ENCODE peak calls at places on chromosome 1, in five cellular contexts. One of them, this sample, is unnamed.

GRCh38 chr1:163824006-163824405 is 502.3 kb downstream of the NUF2 start:
- DNase-seq in AG04450: no peak
- DNase-seq in stomach: no peak
- DNase-seq in GDM1: no peak
- DNase-seq in CD8-positive, alpha-beta T cell: no peak
- DNase-seq in this sample: peak

GRCh38 chr1:181661569-181661968 is 178.3 kb downstream of the CACNA1E start:
- DNase-seq in AG04450: no peak
- DNase-seq in stomach: no peak
- DNase-seq in GDM1: no peak
- DNase-seq in CD8-positive, alpha-beta T cell: no peak
- DNase-seq in this sample: no peak

GRCh38 chr1:175218132-175218531 is 25.6 kb upstream of the KIAA0040 start:
- DNase-seq in AG04450: no peak
- DNase-seq in stomach: no peak
- DNase-seq in GDM1: no peak
- DNase-seq in CD8-positive, alpha-beta T cell: no peak
- DNase-seq in this sample: no peak

GRCh38 chr1:24696033-24696755 is 49.1 kb upstream of the CLIC4 start:
- DNase-seq in AG04450: no peak
- DNase-seq in stomach: no peak
- DNase-seq in GDM1: no peak
- DNase-seq in CD8-positive, alpha-beta T cell: no peak
- DNase-seq in this sample: no peak

GRCh38 chr1:246479061-246479460 is 28.0 kb downstream of the SMYD3 start:
- DNase-seq in AG04450: no peak
- DNase-seq in stomach: no peak
- DNase-seq in GDM1: no peak
- DNase-seq in CD8-positive, alpha-beta T cell: no peak
- DNase-seq in this sample: no peak

GRCh38 chr1:59261537-59261936 is 35.4 kb upstream of the FGGY start:
- DNase-seq in AG04450: no peak
- DNase-seq in stomach: no peak
- DNase-seq in GDM1: no peak
- DNase-seq in CD8-positive, alpha-beta T cell: no peak
- DNase-seq in this sample: no peak

GRCh38 chr1:28112388-28113311 is 24.2 kb upstream of the EYA3 start:
- DNase-seq in AG04450: no peak
- DNase-seq in stomach: peak
- DNase-seq in GDM1: no peak
- DNase-seq in CD8-positive, alpha-beta T cell: no peak
- DNase-seq in this sample: no peak

GRCh38 chr1:59638172-59638800 is 176.5 kb upstream of the HOOK1 start:
- DNase-seq in AG04450: peak
- DNase-seq in stomach: no peak
- DNase-seq in GDM1: no peak
- DNase-seq in CD8-positive, alpha-beta T cell: no peak
- DNase-seq in this sample: no peak

GRCh38 chr1:246632584-246633168 is 66.4 kb downstream of the CNST start:
- DNase-seq in AG04450: peak
- DNase-seq in stomach: no peak
- DNase-seq in GDM1: no peak
- DNase-seq in CD8-positive, alpha-beta T cell: no peak
- DNase-seq in this sample: no peak

GRCh38 chr1:1782399-1783221 is 4.3 kb upstream of the NADK start:
- DNase-seq in AG04450: no peak
- DNase-seq in stomach: peak
- DNase-seq in GDM1: no peak
- DNase-seq in CD8-positive, alpha-beta T cell: peak
- DNase-seq in this sample: peak

GRCh38 chr1:199948587-199949280 is 78.8 kb upstream of the NR5A2 start:
- DNase-seq in AG04450: no peak
- DNase-seq in stomach: no peak
- DNase-seq in GDM1: peak
- DNase-seq in CD8-positive, alpha-beta T cell: no peak
- DNase-seq in this sample: no peak

GRCh38 chr1:203516906-203517305 is 23.0 kb downstream of the OPTC start:
- DNase-seq in AG04450: no peak
- DNase-seq in stomach: no peak
- DNase-seq in GDM1: no peak
- DNase-seq in CD8-positive, alpha-beta T cell: no peak
- DNase-seq in this sample: no peak

GRCh38 chr1:203271962-203272632 is 33.2 kb upstream of the BTG2 start:
- DNase-seq in AG04450: no peak
- DNase-seq in stomach: no peak
- DNase-seq in GDM1: no peak
- DNase-seq in CD8-positive, alpha-beta T cell: no peak
- DNase-seq in this sample: no peak